ENCODE peak calls at places on chromosomes 16 and 17, in four cellular contexts. K is H9, I is IMR-90, G is H1. T is an unnamed sample.

GRCh38 chr16:4933871-4934395 is 3.0 kb downstream of the PPL start:
- DNase-seq in I (no peak), G (no peak), K (no peak), T (no peak)

GRCh38 chr17:82045916-82046484 is 5.6 kb downstream of the RFNG start:
- DNase-seq in K (no peak), G (no peak), I (no peak), T (no peak)

GRCh38 chr16:77647726-77648125 is 74.6 kb upstream of the NUDT7 start:
- DNase-seq in G (no peak), K (no peak), I (no peak), T (no peak)

GRCh38 chr16:15605869-15606520 is 37.0 kb downstream of the MARF1 start:
- DNase-seq in G (no peak), K (no peak), I (no peak), T (no peak)

GRCh38 chr16:35210681-35211433 is 1751.4 kb downstream of the TP53TG3F start:
- DNase-seq in K (no peak), G (no peak), I (no peak), T (no peak)

GRCh38 chr16:79370736-79371135 is 229.8 kb downstream of the MAF start:
- DNase-seq in G (no peak), I (no peak), K (no peak), T (no peak)

GRCh38 chr17:82407255-82407654 is 10.9 kb upstream of the HEXD start:
- DNase-seq in K (no peak), G (no peak), I (peak), T (no peak)

GRCh38 chr16:15949210-15950166 is at the start of gene ABCC1:
- DNase-seq in I (no peak), K (peak), G (peak), T (peak)

GRCh38 chr17:70357196-70357595 is 187.9 kb downstream of the KCNJ2 start:
- DNase-seq in I (no peak), G (no peak), K (no peak), T (no peak)

GRCh38 chr16:81018496-81018895 is 11.5 kb downstream of the CENPN start:
- DNase-seq in K (no peak), I (no peak), G (no peak), T (no peak)

GRCh38 chr16:73196670-73197069 is 148.7 kb upstream of the ZFHX3 start:
- DNase-seq in K (peak), G (peak), I (peak), T (peak)

GRCh38 chr16:23423496-23424049 is 29.4 kb downstream of the COG7 start:
- DNase-seq in G (no peak), K (no peak), I (peak), T (no peak)

GRCh38 chr17:65122836-65123756 is 14.1 kb upstream of the RGS9 start:
- DNase-seq in K (peak), G (peak), I (peak), T (peak)
- H3K56ac ChIP-seq in K (no peak), G (peak), I (peak), T (peak)

GRCh38 chr17:39633570-39634183 is 3.3 kb upstream of the STARD3 start:
- DNase-seq in G (no peak), I (no peak), K (no peak), T (no peak)

GRCh38 chr17:39634384-39634871 is 2.5 kb upstream of the STARD3 start:
- DNase-seq in K (no peak), I (peak), G (no peak), T (peak)

GRCh38 chr17:39631403-39631802 is 4.7 kb downstream of the PPP1R1B start:
- DNase-seq in K (peak), G (no peak), I (no peak), T (peak)

GRCh38 chr17:39629894-39630293 is 3.1 kb downstream of the PPP1R1B start:
- DNase-seq in I (no peak), K (no peak), G (no peak), T (no peak)

GRCh38 chr17:39632153-39632941 is 4.6 kb upstream of the STARD3 start:
- DNase-seq in I (no peak), G (no peak), K (no peak), T (no peak)
- H3K4me2 ChIP-seq in I (no peak), G (peak), K (no peak), T (no peak)

GRCh38 chr17:18004345-18004744 is 31.7 kb downstream of the DRC3 start:
- DNase-seq in K (no peak), G (no peak), I (peak), T (no peak)

GRCh38 chr17:18004901-18005305 is 32.2 kb downstream of the DRC3 start:
- DNase-seq in I (no peak), G (peak), K (peak), T (peak)

GRCh38 chr17:18008496-18009268 is 30.3 kb downstream of the ATPAF2 start:
- DNase-seq in I (peak), K (no peak), G (no peak), T (peak)

GRCh38 chr17:18006495-18007239 is 32.3 kb downstream of the ATPAF2 start:
- DNase-seq in K (peak), I (no peak), G (peak), T (peak)

DNA sequence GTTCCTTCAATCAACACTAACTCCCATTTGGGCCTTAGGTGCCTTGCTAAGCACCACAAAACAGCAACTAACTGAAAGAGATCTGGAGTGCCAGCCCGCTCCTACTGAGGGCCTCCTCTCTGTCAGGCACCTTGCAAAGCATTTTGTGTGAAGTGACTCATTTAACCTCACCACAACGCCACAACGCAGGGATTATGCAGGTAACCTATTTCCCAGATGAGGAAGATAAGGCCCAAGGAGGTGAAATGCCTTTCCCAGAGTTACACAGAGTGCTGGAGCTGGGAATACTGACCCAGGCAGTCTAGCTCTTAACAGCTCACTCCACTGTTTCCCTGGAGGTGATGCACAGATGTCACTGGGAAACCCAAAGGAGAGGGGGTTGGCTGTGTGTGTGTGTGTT is 32.8 kb downstream of the DRC3 start:
- DNase-seq in K (no peak), I (no peak), G (no peak), T (no peak)
- H3K56ac ChIP-seq in K (no peak), I (no peak), G (no peak), T (no peak)

GRCh38 chr16:1913327-1914083 is 4.7 kb downstream of the HS3ST6 start:
- DNase-seq in G (no peak), K (no peak), I (no peak), T (no peak)
- H3K4me2 ChIP-seq in G (no peak), K (no peak), I (no peak), T (no peak)

DNA sequence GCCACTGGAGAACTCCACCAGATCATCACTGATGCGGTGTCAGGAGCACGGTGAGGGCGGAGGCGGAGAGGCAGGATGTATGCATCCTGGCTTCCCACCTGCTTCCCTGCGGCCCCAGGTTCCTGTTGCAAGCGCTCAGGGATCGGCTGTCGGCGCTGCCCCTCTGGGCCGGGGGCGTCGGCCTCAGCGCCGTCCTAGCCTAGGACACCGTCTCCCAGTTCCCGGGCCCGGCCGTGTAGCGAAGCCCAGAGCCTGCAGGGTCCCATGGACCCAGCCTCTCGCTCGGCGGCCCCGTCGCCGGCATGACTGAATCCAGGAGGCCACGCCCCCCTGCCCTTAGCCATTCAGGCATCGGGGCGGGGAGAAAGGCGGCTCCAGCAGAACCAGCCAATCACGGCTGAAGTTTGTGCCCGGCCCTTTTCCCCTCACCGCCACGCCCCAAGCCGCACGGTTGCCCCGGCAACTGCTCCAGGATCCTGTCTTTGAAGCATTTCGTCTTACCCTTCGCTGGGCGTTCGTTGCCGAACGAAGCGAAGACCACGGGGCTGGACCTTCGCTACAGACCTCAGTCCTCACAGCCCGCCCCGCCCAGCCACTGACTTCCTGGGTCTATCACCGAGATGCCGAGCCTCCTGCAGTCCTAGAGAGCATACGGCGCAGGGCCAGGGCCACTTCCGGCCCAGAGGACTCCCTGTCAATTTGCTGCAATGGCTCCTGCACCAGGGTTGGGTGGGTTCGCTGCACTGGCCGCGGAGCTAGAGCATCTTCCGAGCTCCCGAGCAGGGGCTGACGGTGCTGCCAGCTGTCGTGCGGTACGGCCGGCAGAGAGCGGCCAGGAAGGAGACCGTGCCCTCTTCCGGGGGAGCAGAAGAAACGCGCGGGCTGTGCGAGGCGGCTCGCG is 10.6 kb upstream of the ZNF213 start:
- DNase-seq in G (peak), K (peak), I (peak), T (peak)
- H3K56ac ChIP-seq in G (no peak), K (no peak), I (peak), T (peak)

DNA sequence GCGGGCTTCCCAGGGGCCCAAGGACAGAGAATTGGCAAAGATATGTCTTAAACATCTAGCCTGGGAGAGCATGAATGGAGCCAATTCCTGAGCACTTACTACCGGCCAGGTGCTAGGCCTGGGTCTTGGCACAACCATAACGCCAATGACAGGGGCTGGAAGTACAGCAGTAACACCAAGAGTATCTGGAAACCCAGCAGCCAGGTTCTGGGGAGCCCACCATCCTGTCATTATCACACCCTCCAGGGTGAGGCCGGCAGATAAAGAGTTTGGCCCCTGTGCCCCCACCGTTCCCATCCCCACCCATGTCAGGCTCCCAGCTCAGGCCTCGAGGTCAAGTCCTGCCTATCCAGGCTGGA is 512 bp upstream of the TMC8 start:
- DNase-seq in G (no peak), I (no peak), K (no peak), T (no peak)
- H3K4me2 ChIP-seq in G (no peak), I (no peak), K (no peak), T (no peak)

DNA sequence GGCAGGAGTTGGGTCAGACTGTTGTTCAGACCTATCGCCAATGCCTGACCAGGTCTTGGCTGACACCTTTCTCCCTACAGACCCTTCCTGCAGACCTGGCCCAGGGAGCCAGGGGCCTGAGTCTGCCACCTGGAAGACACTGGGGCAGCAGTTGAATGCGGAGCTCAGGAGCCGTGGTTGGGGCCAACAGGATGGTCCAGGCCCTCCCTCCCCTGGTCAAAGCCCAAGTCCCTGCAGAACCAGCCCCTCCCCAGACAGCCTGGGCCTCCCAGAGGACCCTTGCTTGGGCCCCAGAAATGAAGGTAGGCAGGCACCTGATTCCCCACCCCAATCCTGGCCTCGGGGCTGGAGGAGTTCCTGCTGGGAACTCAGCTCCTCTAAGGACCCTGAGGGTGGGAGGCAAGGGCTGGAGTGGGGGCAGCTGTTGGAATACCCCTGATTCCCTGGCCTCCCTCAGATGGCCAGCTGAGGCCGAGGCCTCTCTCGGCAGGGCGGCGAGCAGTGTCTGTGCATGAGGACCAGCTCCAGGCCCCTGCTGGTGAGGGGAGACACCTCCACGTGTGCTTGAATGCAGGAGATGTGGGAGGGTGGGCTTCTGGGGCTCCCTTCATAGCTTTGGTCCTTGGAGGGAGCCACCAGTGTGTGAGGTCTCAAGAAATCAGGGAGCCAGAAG is 3.6 kb downstream of the ACD start:
- DNase-seq in I (no peak), G (no peak), K (no peak), T (no peak)
- H3K56ac ChIP-seq in I (no peak), G (no peak), K (no peak), T (no peak)